ENCODE peak calls at places on chromosomes 16 and 17, in six cellular contexts. C, T, F, N, U and J are unnamed samples.

GRCh38 chr17:60049936-60050335 is 28.8 kb downstream of the HEATR6 start:
- DNase-seq in C (no peak), T (no peak), F (no peak), N (no peak), U (no peak), J (no peak)

GRCh38 chr17:8163978-8164814 is 1.4 kb upstream of the VAMP2 start:
- DNase-seq in C (no peak), T (peak), F (peak), N (peak), U (peak), J (peak)

GRCh38 chr17:27446569-27447301 is 9.5 kb upstream of the KSR1 start:
- DNase-seq in C (no peak), T (no peak), F (no peak), N (no peak), U (no peak), J (no peak)

GRCh38 chr17:57833597-57833939 is 16.3 kb downstream of the MRPS23 start:
- DNase-seq in C (no peak), T (no peak), F (no peak), N (no peak), U (no peak), J (no peak)

GRCh38 chr16:55368205-55368604 is 44.2 kb downstream of the IRX6 start:
- DNase-seq in C (no peak), T (no peak), F (no peak), N (no peak), U (no peak), J (no peak)

GRCh38 chr17:49926886-49927285 is 42.1 kb upstream of the DLX4 start:
- DNase-seq in C (no peak), T (no peak), F (no peak), N (no peak), U (no peak), J (no peak)

GRCh38 chr17:8375738-8376259 is 705 bp downstream of the KRABD2 start:
- DNase-seq in C (no peak), T (no peak), F (peak), N (no peak), U (no peak), J (no peak)

GRCh38 chr17:75036643-75037268 is 10.0 kb downstream of the ATP5PD start:
- DNase-seq in C (peak), T (peak), F (peak), N (peak), U (peak), J (no peak)

GRCh38 chr17:58333396-58334207 is 5.0 kb upstream of the TSPOAP1 start:
- DNase-seq in C (no peak), T (no peak), F (no peak), N (no peak), U (no peak), J (no peak)

GRCh38 chr16:53876811-53877210 is 172.9 kb downstream of the FTO start:
- DNase-seq in C (no peak), T (no peak), F (no peak), N (no peak), U (no peak), J (no peak)

GRCh38 chr16:65572156-65572555 is 450.3 kb upstream of the CDH11 start:
- DNase-seq in C (no peak), T (no peak), F (no peak), N (no peak), U (no peak), J (no peak)

GRCh38 chr16:46713634-46714033 is 24.2 kb downstream of the ORC6 start:
- DNase-seq in C (no peak), T (no peak), F (no peak), N (no peak), U (no peak), J (no peak)

GRCh38 chr16:88783391-88784073 is 1.5 kb downstream of the PIEZO1 start:
- DNase-seq in C (no peak), T (peak), F (no peak), N (peak), U (peak), J (no peak)

GRCh38 chr16:89279666-89280481 is 62.4 kb downstream of the ZNF778 start:
- DNase-seq in C (no peak), T (no peak), F (no peak), N (no peak), U (no peak), J (no peak)

GRCh38 chr16:71540-72341 is 690 bp downstream of the RHBDF1 start:
- DNase-seq in C (no peak), T (peak), F (peak), N (peak), U (peak), J (no peak)

DNA sequence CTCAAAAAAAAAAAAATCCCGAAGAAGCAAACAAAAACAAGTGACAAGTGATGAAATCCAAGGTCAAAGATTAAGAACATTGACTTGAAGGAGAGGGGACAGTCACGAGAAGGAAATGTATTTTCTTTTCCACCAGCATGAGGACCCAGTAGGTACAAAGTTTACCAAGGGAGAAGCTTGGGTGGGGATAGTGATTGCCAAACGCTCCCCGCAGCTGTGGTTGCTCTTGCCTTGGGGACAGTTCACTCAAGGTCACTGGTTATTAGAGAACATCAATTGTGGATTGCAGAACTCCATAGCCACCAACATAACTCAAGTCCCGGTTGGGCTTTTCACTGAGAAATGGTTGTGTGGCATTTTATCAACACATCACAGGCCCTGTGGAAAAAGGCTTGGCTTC is 27.0 kb downstream of the RSL1D1 start:
- DNase-seq in C (no peak), T (peak), F (no peak), N (peak), U (peak), J (no peak)
- TF ChIP-seq POLR2AphosphoS5 in C (no peak), T (peak), F (no peak), N (peak), U (no peak), J (no peak)

GRCh38 chr17:77990301-77990700 is 31.8 kb downstream of the TNRC6C start:
- DNase-seq in C (no peak), T (no peak), F (no peak), N (no peak), U (no peak), J (no peak)
- TF ChIP-seq CTCF in C (no peak), T (no peak), F (no peak), N (no peak), U (no peak), J (no peak)

GRCh38 chr17:29291163-29291752 is 2.7 kb downstream of the NUFIP2 start:
- DNase-seq in C (no peak), T (no peak), F (peak), N (no peak), U (no peak), J (no peak)
- H3K27ac ChIP-seq in C (peak), T (peak), F (no peak), N (no peak), U (peak), J (peak)

GRCh38 chr17:41579484-41580243 is 7.0 kb downstream of the KRT14 start:
- DNase-seq in C (no peak), T (peak), F (peak), N (peak), U (peak), J (peak)
- TF ChIP-seq POLR2AphosphoS5 in C (no peak), T (no peak), F (peak), N (no peak), U (no peak), J (peak)

DNA sequence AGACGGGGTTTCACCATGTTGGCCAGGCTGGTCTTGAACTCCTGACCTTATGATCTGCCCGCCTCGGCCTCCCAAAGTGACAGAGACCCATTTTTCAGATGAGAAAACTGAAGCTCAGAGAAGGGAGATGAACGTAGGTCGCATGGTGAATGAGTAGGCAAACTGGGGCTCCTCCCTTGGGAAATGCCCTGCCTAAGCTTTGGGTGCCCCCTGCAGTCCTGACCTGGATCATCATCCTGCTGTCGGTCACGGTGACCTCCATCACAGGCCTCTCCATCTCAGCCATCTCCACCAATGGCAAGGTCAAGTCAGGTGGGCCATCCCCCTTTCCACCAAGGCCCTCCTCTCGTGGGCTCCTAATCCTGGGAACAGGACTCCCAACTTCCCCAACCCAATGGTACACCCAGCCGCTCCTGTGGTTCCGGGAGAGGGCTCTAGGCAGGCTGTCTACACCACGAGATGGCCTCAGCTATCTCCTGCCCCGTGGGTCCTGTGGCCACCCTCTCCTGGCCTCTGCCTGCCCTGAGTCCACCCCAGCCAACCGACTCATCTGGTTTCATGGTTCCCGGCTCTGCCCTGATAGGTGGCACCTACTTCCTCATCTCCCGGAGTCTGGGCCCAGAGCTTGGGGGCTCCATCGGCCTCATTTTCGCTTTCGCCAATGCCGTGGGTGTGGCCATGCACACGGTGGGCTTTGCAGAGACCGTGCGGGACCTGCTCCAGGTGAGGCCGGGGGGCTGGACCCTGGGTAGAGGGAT is 4.7 kb downstream of the SLC12A3 start:
- DNase-seq in C (no peak), T (no peak), F (peak), N (peak), U (no peak), J (no peak)
- TF ChIP-seq CTCF in C (no peak), T (no peak), F (peak), N (no peak), U (no peak), J (no peak)

DNA sequence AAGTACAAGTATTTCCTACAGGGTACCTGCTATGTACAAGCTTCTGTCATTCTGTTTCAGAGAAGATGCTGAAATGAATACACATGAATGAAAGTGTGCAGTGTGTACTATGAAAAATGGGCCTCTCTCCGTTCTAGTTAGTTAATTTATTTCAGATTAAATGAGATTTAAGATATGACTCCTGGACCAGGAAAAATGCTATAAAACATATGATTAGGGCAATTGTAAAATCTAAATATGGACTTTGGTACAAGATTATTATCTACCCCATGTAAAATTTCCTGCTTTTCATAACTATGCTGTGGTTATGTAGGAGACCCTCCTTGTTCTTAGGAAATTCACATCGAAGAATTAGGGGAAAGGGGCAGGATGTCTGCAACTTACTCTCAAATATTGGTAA is 28.9 kb downstream of the MYO1D start:
- DNase-seq in C (no peak), T (no peak), F (no peak), N (no peak), U (no peak), J (no peak)
- H3K27ac ChIP-seq in C (no peak), T (no peak), F (no peak), N (no peak), U (no peak), J (no peak)